ENCODE peak calls at places on chromosomes 1 and 21, in nine cellular contexts. V is MM.1S, Y is H9, P is mammary epithelial cell, X is mesendoderm, G is neural progenitor cell, M is fibroblast of lung, H is GM23248, I is NT2/D1. R is an unnamed sample.

GRCh38 chr1:208866351-208866750 is 622.2 kb upstream of the PLXNA2 start:
- DNase-seq in V (peak), Y (no peak), P (no peak), X (no peak), G (no peak), M (no peak), H (no peak), I (no peak), R (no peak)

GRCh38 chr1:207897188-207897587 is 13.7 kb downstream of the CD34 start:
- DNase-seq in V (peak), Y (no peak), P (no peak), X (no peak), G (peak), M (peak), H (peak), I (no peak), R (peak)

GRCh38 chr1:78303620-78304019 is 187.2 kb upstream of the PTGFR start:
- DNase-seq in V (no peak), Y (no peak), P (peak), X (no peak), G (no peak), M (peak), H (peak), I (no peak), R (no peak)

GRCh38 chr1:26539722-26540121 is 10.2 kb downstream of the RPS6KA1 start:
- DNase-seq in V (no peak), Y (peak), P (no peak), X (peak), G (no peak), M (no peak), H (no peak), I (no peak), R (no peak)

GRCh38 chr1:54884135-54884586 is 2.8 kb downstream of the DHCR24 start:
- DNase-seq in V (no peak), Y (no peak), P (no peak), X (no peak), G (no peak), M (peak), H (peak), I (no peak), R (no peak)

GRCh38 chr1:89557954-89558353 is 33.3 kb downstream of the LRRC8B start:
- DNase-seq in V (no peak), Y (no peak), P (peak), X (peak), G (no peak), M (no peak), H (peak), I (no peak), R (no peak)

GRCh38 chr21:44557491-44558328 is 885 bp downstream of the KRTAP10-3 start:
- DNase-seq in V (no peak), Y (no peak), P (no peak), X (no peak), G (no peak), M (no peak), H (no peak), I (no peak), R (no peak)

GRCh38 chr1:167467126-167467725 is 51.1 kb downstream of the CD247 start:
- DNase-seq in V (no peak), Y (no peak), P (no peak), X (peak), G (no peak), M (no peak), H (no peak), I (peak), R (no peak)

GRCh38 chr1:183622884-183623785 is 12.4 kb downstream of the ARPC5 start:
- DNase-seq in V (peak), Y (peak), P (peak), X (peak), G (peak), M (peak), H (peak), I (peak), R (peak)

GRCh38 chr1:186465956-186466355 is 5.0 kb upstream of the PDC start:
- DNase-seq in V (no peak), Y (no peak), P (no peak), X (no peak), G (no peak), M (no peak), H (no peak), I (no peak), R (no peak)

GRCh38 chr1:163897401-163898169 is 575.8 kb downstream of the NUF2 start:
- DNase-seq in V (no peak), Y (no peak), P (no peak), X (no peak), G (no peak), M (peak), H (peak), I (no peak), R (no peak)

GRCh38 chr1:239757711-239758110 is 334.0 kb upstream of the FMN2 start:
- DNase-seq in V (no peak), Y (no peak), P (peak), X (no peak), G (no peak), M (no peak), H (no peak), I (no peak), R (no peak)

GRCh38 chr1:69858534-69858933 is 290.8 kb downstream of the LRRC7 start:
- DNase-seq in V (no peak), Y (no peak), P (no peak), X (no peak), G (no peak), M (no peak), H (no peak), I (no peak), R (no peak)

GRCh38 chr21:42548687-42549406 is 35.2 kb downstream of the SLC37A1 start:
- DNase-seq in V (no peak), Y (no peak), P (no peak), X (no peak), G (no peak), M (no peak), H (no peak), I (no peak), R (no peak)

GRCh38 chr1:162008799-162009198 is 14.9 kb downstream of the OLFML2B start:
- DNase-seq in V (no peak), Y (no peak), P (no peak), X (no peak), G (no peak), M (no peak), H (no peak), I (no peak), R (no peak)

GRCh38 chr1:101203812-101204540 is 32.8 kb upstream of the S1PR1 start:
- DNase-seq in V (no peak), Y (no peak), P (no peak), X (no peak), G (peak), M (peak), H (peak), I (no peak), R (no peak)

GRCh38 chr1:191671236-191671635 is 487.0 kb upstream of the RGS18 start:
- DNase-seq in V (no peak), Y (no peak), P (no peak), X (no peak), G (no peak), M (no peak), H (no peak), I (no peak), R (no peak)

GRCh38 chr1:2168090-2168489 is 26.5 kb downstream of the FAAP20 start:
- DNase-seq in V (no peak), Y (no peak), P (no peak), X (no peak), G (no peak), M (no peak), H (no peak), I (no peak), R (no peak)

GRCh38 chr21:37458669-37459276 is 92.2 kb downstream of the DYRK1A start:
- DNase-seq in V (no peak), Y (no peak), P (no peak), X (peak), G (no peak), M (no peak), H (no peak), I (no peak), R (no peak)
- H3K9ac ChIP-seq in V (no peak), Y (no peak), P (no peak), X (no peak), G (no peak), M (no peak), H (peak), I (no peak), R (no peak)

DNA sequence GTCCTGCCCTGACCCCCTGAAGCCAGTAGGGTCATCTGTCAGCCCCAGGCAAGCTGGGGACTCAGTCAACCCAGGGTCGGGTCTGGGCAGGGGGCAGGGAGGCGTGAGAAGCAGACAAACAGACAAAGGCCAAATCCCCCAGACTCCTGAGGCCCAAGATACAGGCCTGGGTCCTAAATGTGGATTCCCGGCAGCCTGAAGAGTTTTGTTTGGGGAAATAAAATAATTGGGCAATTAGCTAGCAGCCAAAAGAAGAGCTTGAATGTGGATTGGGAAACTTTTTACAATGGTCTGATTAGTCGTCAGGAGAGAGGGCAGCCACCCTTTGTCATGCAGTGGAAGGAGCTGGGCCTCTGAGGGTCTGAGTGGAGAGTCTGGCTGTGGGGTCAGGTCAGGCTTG is 4.5 kb upstream of the LEFTY2 start:
- DNase-seq in V (no peak), Y (peak), P (no peak), X (peak), G (peak), M (no peak), H (peak), I (peak), R (no peak)
- H3K9ac ChIP-seq in V (no peak), Y (no peak), P (no peak), X (no peak), G (no peak), M (no peak), H (no peak), I (no peak), R (no peak)

DNA sequence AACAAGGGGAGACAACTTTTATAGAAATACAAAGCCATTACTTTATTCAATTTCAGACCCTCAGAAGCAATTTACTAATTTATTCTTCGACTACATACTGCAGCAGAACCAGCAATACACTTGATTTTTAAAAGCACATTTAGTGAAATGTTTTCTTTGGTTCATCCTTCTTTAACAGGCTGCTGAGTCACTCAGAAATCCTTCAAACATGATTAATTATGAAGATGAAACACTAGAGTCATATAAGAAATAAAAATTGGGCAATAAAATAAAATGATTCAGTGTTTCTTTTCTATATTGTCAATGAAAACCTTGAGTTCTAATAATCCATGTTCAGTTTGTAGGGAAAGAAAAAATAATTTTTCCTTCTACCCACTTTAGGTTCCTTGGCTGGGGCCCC is 47.0 kb downstream of the CHML start:
- DNase-seq in V (no peak), Y (no peak), P (peak), X (no peak), G (no peak), M (peak), H (peak), I (no peak), R (no peak)
- H3K9ac ChIP-seq in V (no peak), Y (no peak), P (peak), X (no peak), G (no peak), M (no peak), H (no peak), I (no peak), R (no peak)

DNA sequence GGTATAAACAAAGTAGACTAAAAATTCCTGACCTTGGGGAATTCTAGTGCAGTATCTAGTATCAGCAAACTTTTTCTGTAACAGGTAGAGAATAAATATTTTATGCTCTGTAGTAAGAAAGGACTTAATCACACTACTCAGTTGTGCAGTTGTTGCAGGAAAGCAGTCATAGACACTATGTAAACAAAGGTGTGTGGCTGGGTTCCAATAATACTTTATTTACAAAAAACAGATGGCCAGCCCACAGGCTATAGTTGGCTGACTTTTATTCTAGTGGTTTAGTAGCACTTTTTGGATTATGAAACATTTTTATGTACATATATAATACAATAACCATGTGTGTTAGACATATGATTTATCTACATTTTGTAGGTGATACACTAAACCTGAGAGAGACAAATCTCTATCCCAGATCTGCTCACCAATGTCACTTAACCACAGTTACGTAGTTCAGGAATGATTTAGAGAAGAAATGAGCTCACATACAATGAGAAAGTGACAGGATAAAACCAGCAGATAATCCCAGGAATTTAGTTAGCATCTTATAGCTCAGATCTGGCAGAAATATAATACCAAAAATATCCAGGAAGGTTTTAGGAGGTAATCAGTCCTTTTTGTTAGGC is 56.1 kb downstream of the MIER1 start:
- DNase-seq in V (no peak), Y (no peak), P (peak), X (no peak), G (no peak), M (peak), H (peak), I (no peak), R (no peak)
- H3K9ac ChIP-seq in V (no peak), Y (no peak), P (peak), X (no peak), G (no peak), M (no peak), H (peak), I (no peak), R (no peak)

DNA sequence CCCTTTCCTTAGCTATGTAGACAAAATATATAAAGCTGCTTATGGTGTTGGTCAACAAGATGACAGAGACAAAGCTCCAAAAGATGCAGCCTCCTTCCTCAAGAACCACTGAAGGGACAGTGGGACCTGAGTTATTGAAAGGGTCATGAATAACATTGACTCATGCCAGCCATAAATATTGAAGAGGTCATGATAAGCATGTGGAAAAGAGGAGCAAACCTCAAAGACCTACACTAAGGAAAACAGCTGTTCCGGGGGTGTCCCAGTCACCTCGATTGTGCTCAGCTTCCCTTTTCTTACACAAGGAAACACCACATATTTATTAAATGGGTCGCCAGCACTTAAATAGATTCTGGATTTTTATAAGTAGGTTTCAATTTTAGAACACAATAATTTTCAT is 112.9 kb downstream of the PTPRC start:
- DNase-seq in V (no peak), Y (no peak), P (no peak), X (no peak), G (no peak), M (no peak), H (no peak), I (no peak), R (no peak)
- H3K9ac ChIP-seq in V (no peak), Y (no peak), P (no peak), X (no peak), G (no peak), M (no peak), H (no peak), I (no peak), R (no peak)

DNA sequence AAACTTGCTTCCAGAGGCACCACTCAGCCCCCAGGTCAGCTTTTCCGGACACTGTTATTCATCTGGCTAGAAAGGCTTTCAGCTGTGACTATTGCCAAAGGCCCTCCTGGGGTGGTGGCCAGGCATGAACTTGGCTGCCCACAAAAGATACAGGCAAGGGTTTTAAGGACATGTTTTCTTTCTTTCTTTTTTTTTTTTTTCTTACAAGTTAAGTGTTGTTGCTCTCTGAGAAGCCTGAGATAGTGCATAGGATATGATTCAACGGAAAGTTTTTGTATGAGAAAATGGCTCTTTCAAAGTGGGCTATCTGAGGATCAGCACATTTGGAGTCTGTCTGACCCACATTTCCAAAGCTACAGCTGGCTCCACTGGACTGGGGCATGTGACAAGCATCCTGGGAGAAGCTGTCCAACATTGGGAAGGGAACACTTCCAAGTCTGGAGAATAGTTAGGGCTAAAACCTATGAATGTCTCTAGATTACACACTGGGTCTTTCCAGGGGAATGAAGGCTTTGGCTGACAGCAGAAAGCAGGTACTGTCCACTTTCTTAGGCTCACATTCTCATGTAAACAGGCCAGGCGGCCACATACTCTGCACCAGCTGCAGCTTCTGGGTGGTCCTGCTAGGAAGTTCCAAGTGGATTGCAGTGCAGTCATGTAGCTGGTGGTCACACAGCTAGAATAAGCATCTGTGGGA is 639.7 kb downstream of the LMO4 start:
- DNase-seq in V (no peak), Y (peak), P (no peak), X (no peak), G (peak), M (peak), H (peak), I (no peak), R (no peak)
- H3K9ac ChIP-seq in V (no peak), Y (no peak), P (no peak), X (no peak), G (no peak), M (no peak), H (peak), I (no peak), R (no peak)

DNA sequence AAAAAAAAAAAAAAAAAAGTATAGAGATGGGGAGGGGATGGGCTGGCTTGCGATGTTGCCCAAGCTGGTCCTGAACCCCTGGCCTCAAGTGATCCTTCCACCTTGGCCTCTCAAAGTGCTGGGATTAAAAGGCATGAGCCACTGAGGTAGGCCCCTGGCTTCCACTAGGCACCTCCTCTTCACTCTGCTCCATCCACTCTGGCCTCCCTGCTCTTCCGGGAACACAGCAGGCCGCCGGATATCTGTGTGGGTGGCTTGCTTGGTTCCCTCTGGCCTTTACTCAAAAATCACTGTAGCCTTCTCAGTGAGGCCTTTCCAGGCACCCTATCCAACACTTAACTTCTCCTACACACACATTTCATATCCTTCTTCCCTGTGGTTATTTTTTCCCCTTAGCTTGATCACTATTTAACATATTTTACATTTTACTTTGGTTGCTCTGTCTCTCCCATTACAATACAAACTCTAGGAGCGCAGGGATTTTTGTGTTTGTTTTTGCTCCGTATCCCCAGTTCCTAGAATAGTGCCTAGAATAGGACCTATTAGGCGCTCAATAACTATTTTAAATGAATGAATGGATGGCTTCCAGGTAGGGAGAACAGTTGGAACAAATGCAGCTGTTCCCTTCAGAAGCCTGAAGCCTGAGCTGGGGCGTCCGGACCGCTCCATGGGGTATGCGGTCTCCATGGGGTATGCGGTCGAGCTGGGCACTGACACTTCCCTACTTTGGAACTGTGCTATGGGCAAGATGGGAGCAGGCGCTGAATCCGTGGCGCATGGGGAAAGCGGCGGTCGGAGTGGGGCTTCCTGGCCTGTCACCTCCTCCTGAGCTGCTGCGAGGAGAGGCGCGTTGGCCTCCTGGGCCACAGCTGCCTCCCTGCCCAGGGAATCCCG is 46.7 kb downstream of the H3-3A start:
- DNase-seq in V (no peak), Y (no peak), P (peak), X (no peak), G (no peak), M (peak), H (peak), I (no peak), R (no peak)
- H3K9ac ChIP-seq in V (peak), Y (no peak), P (peak), X (peak), G (no peak), M (peak), H (peak), I (peak), R (no peak)

DNA sequence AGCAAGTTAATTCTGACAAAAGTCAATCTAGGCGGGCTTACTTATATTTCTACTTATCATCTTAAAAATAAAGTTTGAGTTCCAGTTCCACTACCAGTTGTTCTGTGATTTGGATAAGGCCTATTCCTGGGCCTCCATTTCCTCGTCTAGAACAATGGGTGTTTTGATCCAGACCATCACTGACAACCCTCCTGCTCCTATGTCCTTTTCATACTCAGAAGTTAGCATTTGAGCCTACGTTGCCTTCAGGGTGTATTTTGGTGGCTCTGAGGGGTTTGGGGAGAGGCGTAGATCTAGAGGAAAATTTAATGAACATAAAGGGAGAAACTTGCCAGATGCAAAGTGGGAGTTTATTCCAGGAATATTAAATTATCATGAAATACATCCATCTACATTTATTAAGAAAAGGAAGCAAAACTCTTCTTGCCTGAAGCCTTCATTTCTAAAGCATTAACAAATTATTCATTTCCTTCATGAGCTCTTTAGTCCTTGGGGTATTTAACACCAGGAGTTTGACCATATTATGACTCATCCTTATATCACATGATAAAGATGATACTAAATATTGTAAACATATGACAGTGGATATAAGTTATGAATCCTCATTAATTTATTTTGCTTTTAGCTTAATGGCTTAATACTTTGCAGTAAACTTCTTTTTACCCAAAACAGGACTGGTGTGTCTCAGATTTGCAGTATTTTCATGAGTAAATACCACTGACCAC is 47.2 kb upstream of the SYT14 start:
- DNase-seq in V (no peak), Y (no peak), P (peak), X (no peak), G (no peak), M (peak), H (peak), I (no peak), R (no peak)
- H3K9ac ChIP-seq in V (no peak), Y (no peak), P (peak), X (no peak), G (no peak), M (no peak), H (no peak), I (no peak), R (no peak)

GRCh38 chr1:40978886-40979240 is 633 bp upstream of the CTPS1 start:
- DNase-seq in V (no peak), Y (no peak), P (no peak), X (no peak), G (peak), M (no peak), H (no peak), I (no peak), R (no peak)
- H3K9ac ChIP-seq in V (peak), Y (peak), P (peak), X (peak), G (no peak), M (peak), H (peak), I (peak), R (peak)